ENCODE peak calls at places on chromosomes 1 and 21, in six cellular contexts. E is stimulated activated CD4-positive, alpha-beta T cell treated with anti-CD3 and anti-CD28 coated beads, Interleukin-4, amount 100 ng/mL, for 48 hours; T is epithelial cell of esophagus; B is T-cell; A is epithelial cell of prostate; X is ecto neural progenitor cell. V is an unnamed sample.

GRCh38 chr1:178686407-178686806 is 38.6 kb upstream of the RALGPS2 start:
- DNase-seq in T (peak; percentile 65), X (no peak), B (no peak), E (no peak), A (peak; percentile 36), V (no peak)

GRCh38 chr1:29282924-29283803 is 46.8 kb downstream of the PTPRU start:
- DNase-seq in E (no peak), X (peak; percentile 98), A (no peak), T (peak; percentile 30), B (no peak), V (peak; percentile 34)

GRCh38 chr1:41387667-41388091 is 26.4 kb downstream of the FOXO6 start:
- DNase-seq in B (no peak), T (peak; percentile 53), A (no peak), E (no peak), X (peak; percentile 87), V (peak; percentile 98)

GRCh38 chr1:58065520-58065919 is 481.0 kb downstream of the OMA1 start:
- DNase-seq in X (peak; percentile 52), A (no peak), B (no peak), T (peak; percentile 9), E (no peak), V (no peak)

GRCh38 chr1:36964830-36965229 is 69.5 kb downstream of the GRIK3 start:
- DNase-seq in E (no peak), X (no peak), A (no peak), B (no peak), T (no peak), V (no peak)

GRCh38 chr1:165855010-165855838 is 27.8 kb downstream of the UCK2 start:
- DNase-seq in A (no peak), T (no peak), B (no peak), E (no peak), X (no peak), V (no peak)

GRCh38 chr1:180912211-180912800 is 391 bp upstream of the KIAA1614 start:
- DNase-seq in T (peak; percentile 14), E (no peak), B (no peak), X (no peak), A (no peak), V (peak; percentile 8)

GRCh38 chr1:33010946-33011731 is 25.5 kb downstream of the AK2 start:
- DNase-seq in B (no peak), T (no peak), E (no peak), A (no peak), X (no peak), V (no peak)

GRCh38 chr1:26768755-26769154 is 19.0 kb upstream of the PIGV start:
- DNase-seq in E (no peak), B (no peak), T (peak; percentile 41), A (no peak), X (no peak), V (no peak)

GRCh38 chr1:46193984-46194570 is 4.2 kb downstream of the POMGNT1 start:
- DNase-seq in B (no peak), A (no peak), T (no peak), E (no peak), X (no peak), V (no peak)

GRCh38 chr1:67304023-67304422 is 3.6 kb upstream of the IL12RB2 start:
- DNase-seq in B (no peak), E (no peak), A (no peak), T (no peak), X (no peak), V (no peak)

GRCh38 chr1:235206533-235207201 is 45.6 kb upstream of the RBM34 start:
- DNase-seq in E (no peak), A (no peak), T (peak; percentile 3), X (no peak), B (no peak), V (no peak)

GRCh38 chr1:162391790-162392563 is 10.4 kb downstream of the C1orf226 start:
- DNase-seq in E (no peak), B (no peak), A (no peak), T (peak; percentile 57), X (no peak), V (no peak)

GRCh38 chr1:172286629-172287076 is 133.8 kb upstream of the C1orf105 start:
- DNase-seq in X (no peak), E (no peak), T (peak; percentile 57), A (peak; percentile 31), B (no peak), V (no peak)

GRCh38 chr1:155181371-155182051 is 7.9 kb downstream of the TRIM46 start:
- DNase-seq in E (no peak), B (no peak), T (no peak), A (no peak), X (no peak), V (no peak)

GRCh38 chr1:55272994-55273393 is 57.8 kb upstream of the USP24 start:
- DNase-seq in B (no peak), A (no peak), X (no peak), E (no peak), T (no peak), V (no peak)

GRCh38 chr21:42841156-42841915 is 38.0 kb downstream of the WDR4 start:
- DNase-seq in X (no peak), A (no peak), E (no peak), T (no peak), B (no peak), V (no peak)

GRCh38 chr1:63784489-63785390 is 10.9 kb downstream of the ROR1 start:
- DNase-seq in T (no peak), E (no peak), B (no peak), A (no peak), X (no peak), V (no peak)

GRCh38 chr1:72037745-72038343 is 244.5 kb downstream of the NEGR1 start:
- DNase-seq in X (no peak), B (no peak), T (peak; percentile 62), E (peak; percentile 7), A (peak; percentile 8), V (no peak)

GRCh38 chr1:109466440-109467300 is at the start of gene SYPL2:
- DNase-seq in A (no peak), B (no peak), X (peak; percentile 80), E (no peak), T (no peak), V (no peak)

GRCh38 chr21:45011911-45012660 is 62.3 kb upstream of the ADARB1 start:
- DNase-seq in X (peak; percentile 82), B (no peak), A (peak; percentile 8), T (peak; percentile 92), E (no peak), V (peak; percentile 68)

GRCh38 chr1:30034627-30035521 is 688.5 kb downstream of the MATN1 start:
- DNase-seq in A (no peak), X (peak; percentile 41), B (no peak), E (no peak), T (no peak), V (no peak)

GRCh38 chr1:37480125-37480466 is 5.7 kb downstream of the ZC3H12A start:
- DNase-seq in A (no peak), E (no peak), X (no peak), T (no peak), B (no peak), V (no peak)

GRCh38 chr1:204990059-204990664 is 52.9 kb upstream of the CNTN2 start:
- DNase-seq in A (no peak), E (no peak), X (no peak), T (no peak), B (no peak), V (no peak)

GRCh38 chr21:26171310-26172100 is 935 bp upstream of the APP start:
- DNase-seq in X (no peak), A (no peak), E (no peak), B (no peak), T (no peak), V (no peak)

GRCh38 chr1:222618880-222619321 is 1.0 kb downstream of the MIA3 start:
- DNase-seq in T (peak; percentile 44), E (no peak), A (no peak), X (peak; percentile 58), B (no peak), V (no peak)

GRCh38 chr1:44584167-44584566 is 90.1 kb downstream of the TMEM53 start:
- DNase-seq in T (no peak), B (no peak), A (no peak), E (no peak), X (no peak), V (no peak)

GRCh38 chr1:56456426-56457101 is 122.8 kb downstream of the PLPP3 start:
- DNase-seq in T (peak; percentile 83), A (peak; percentile 10), E (no peak), B (no peak), X (no peak), V (peak; percentile 79)

GRCh38 chr1:76998582-76999189 is 131.4 kb downstream of the ST6GALNAC5 start:
- DNase-seq in E (no peak), B (no peak), A (peak; percentile 84), T (peak; percentile 92), X (no peak), V (peak; percentile 95)

GRCh38 chr1:100130552-100131077 is 2.1 kb downstream of the SASS6 start:
- DNase-seq in A (no peak), T (peak; percentile 49), B (no peak), E (no peak), X (no peak), V (no peak)

GRCh38 chr1:182029002-182029378 is 32.5 kb downstream of the ZNF648 start:
- DNase-seq in B (no peak), E (no peak), T (no peak), A (no peak), X (no peak), V (no peak)

GRCh38 chr1:231808990-231809389 is 182.4 kb downstream of the DISC1 start:
- DNase-seq in X (no peak), T (peak; percentile 56), B (no peak), A (no peak), E (no peak), V (no peak)

GRCh38 chr1:24594328-24594598 is 38.4 kb downstream of the NCMAP start:
- DNase-seq in X (no peak), E (no peak), B (no peak), T (peak; percentile 94), A (peak; percentile 65), V (peak; percentile 25)

GRCh38 chr1:58047265-58047858 is 499.2 kb downstream of the OMA1 start:
- DNase-seq in A (no peak), T (peak; percentile 34), E (peak; percentile 17), X (peak; percentile 60), B (peak; percentile 2), V (no peak)

GRCh38 chr1:33267468-33268205 is 11.3 kb downstream of the ZNF362 start:
- DNase-seq in E (no peak), T (peak; percentile 68), X (no peak), B (no peak), A (no peak), V (no peak)

GRCh38 chr1:61743716-61744620 is 1.7 kb downstream of the PATJ start:
- DNase-seq in E (no peak), B (no peak), A (no peak), X (no peak), T (no peak), V (peak; percentile 87)

GRCh38 chr1:238789916-238790667 is 596.3 kb upstream of the CHRM3 start:
- DNase-seq in E (no peak), B (no peak), T (peak; percentile 26), A (no peak), X (no peak), V (no peak)

V was measured in trophoblast cell.